ENCODE peak calls at places on chromosomes 7 and 10, in six cellular contexts. W is cardiac fibroblast, Q is upper lobe of right lung, U is fibroblast of lung, I is WERI-Rb-1, M is thoracic aorta. K is an unnamed sample.

GRCh38 chr7:53609185-53609584 is 573.8 kb downstream of the POM121L12 start:
- DNase-seq in W (no peak), Q (no peak), U (no peak), I (no peak), M (no peak), K (no peak)

GRCh38 chr7:32093415-32094408 is 23.5 kb upstream of the PDE1C start:
- DNase-seq in W (peak), Q (no peak), U (peak), I (no peak), M (peak), K (peak)

GRCh38 chr10:72688208-72688651 is 3.7 kb upstream of the MCU start:
- DNase-seq in W (peak), Q (no peak), U (peak), I (no peak), M (no peak), K (peak)

GRCh38 chr10:96374639-96374984 is 15.8 kb upstream of the OPALIN start:
- DNase-seq in W (no peak), Q (no peak), U (no peak), I (peak), M (no peak), K (no peak)

GRCh38 chr7:867406-868188 is 8.8 kb upstream of the GET4 start:
- DNase-seq in W (peak), Q (peak), U (peak), I (no peak), M (peak), K (peak)

GRCh38 chr7:40566879-40567278 is 432.1 kb downstream of the SUGCT start:
- DNase-seq in W (no peak), Q (no peak), U (no peak), I (no peak), M (no peak), K (no peak)

GRCh38 chr7:80263321-80263720 is 128.7 kb downstream of the GNAI1 start:
- DNase-seq in W (peak), Q (no peak), U (no peak), I (no peak), M (no peak), K (peak)

GRCh38 chr7:107538001-107538400 is 25.7 kb downstream of the COG5 start:
- DNase-seq in W (no peak), Q (no peak), U (no peak), I (no peak), M (no peak), K (no peak)

GRCh38 chr7:22443370-22444180 is 56.4 kb downstream of the STEAP1B start:
- DNase-seq in W (no peak), Q (no peak), U (peak), I (no peak), M (no peak), K (no peak)

GRCh38 chr10:33248638-33249037 is 85.8 kb downstream of the NRP1 start:
- DNase-seq in W (peak), Q (no peak), U (peak), I (no peak), M (no peak), K (peak)

GRCh38 chr10:24428410-24428782 is 219.5 kb downstream of the KIAA1217 start:
- DNase-seq in W (peak), Q (no peak), U (peak), I (no peak), M (no peak), K (peak)

DNA sequence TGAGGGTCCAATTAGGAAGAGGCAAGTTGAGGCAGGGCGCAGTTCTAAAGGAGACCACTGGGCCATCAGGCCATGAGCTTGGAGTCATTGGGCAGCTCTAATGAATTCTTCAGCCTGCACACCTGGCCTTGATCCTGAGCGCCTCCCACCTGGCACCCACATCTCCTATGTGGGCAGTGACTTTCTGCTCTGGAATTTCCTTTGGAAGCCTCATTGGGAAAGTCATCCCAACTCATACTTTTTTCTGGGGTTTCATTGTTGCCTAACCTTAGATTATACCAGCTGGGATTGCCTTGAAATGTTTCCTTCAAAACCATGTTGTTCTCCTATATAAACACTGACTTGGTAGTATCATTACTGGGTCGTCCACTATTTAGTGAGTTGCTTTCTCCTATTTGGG is 54.1 kb downstream of the PLPP4 start:
- DNase-seq in W (no peak), Q (no peak), U (peak), I (no peak), M (no peak), K (peak)
- TF ChIP-seq CTCF in W (no peak), Q (no peak), U (no peak), I (no peak), M (no peak), K (no peak)

GRCh38 chr10:104080762-104081161 is 4.9 kb downstream of the COL17A1 start:
- DNase-seq in W (peak), Q (no peak), U (peak), I (peak), M (no peak), K (peak)

GRCh38 chr10:104085801-104086400 is at the start of gene COL17A1:
- DNase-seq in W (no peak), Q (no peak), U (no peak), I (no peak), M (no peak), K (no peak)

GRCh38 chr10:104081998-104082397 is 3.7 kb downstream of the COL17A1 start:
- DNase-seq in W (no peak), Q (no peak), U (no peak), I (no peak), M (no peak), K (no peak)

GRCh38 chr10:104088239-104088638 is 2.6 kb upstream of the COL17A1 start:
- DNase-seq in W (no peak), Q (no peak), U (no peak), I (no peak), M (no peak), K (no peak)

DNA sequence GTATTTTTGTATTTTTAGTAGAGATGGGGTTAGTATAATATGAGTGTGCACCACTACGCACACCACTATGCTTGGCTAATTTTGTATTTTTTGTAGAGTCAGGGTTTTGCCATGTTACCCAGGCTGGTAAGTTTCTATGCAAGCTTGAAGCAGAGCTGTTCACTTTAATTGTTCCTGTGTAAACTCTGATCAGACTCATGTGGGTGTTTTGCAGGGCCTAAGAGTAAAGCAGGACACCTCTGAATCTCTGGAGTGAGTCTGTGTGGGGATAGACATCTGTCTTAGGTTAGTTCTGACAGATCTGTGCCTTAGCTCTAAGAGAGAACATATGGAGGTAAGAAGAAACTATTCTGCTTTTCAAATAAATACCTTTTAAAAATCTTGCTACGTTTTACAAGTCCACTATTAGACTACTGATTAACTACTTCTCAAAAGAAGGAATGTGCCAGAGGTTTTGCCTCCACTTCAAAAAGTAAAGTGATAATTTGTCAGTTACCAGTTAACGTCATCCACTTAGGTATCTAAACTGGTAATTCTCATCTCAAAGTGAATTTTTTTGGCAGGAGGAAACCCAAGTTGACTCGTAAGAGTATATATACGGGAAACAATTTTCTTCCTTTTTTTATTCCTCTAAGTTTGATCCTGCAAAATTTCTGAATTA is 1.1 kb downstream of the COL17A1 start:
- DNase-seq in W (no peak), Q (no peak), U (no peak), I (no peak), M (no peak), K (no peak)
- H3K4me3 ChIP-seq in W (no peak), Q (no peak), U (no peak), I (no peak), M (no peak), K (no peak)

GRCh38 chr7:133274265-133274664 is 21.4 kb downstream of the EXOC4 start:
- DNase-seq in W (no peak), Q (no peak), U (no peak), I (no peak), M (no peak), K (no peak)

GRCh38 chr7:133273221-133273620 is 20.3 kb downstream of the EXOC4 start:
- DNase-seq in W (no peak), Q (no peak), U (no peak), I (no peak), M (no peak), K (no peak)

GRCh38 chr7:133275441-133276105 is 22.7 kb downstream of the EXOC4 start:
- DNase-seq in W (peak), Q (no peak), U (peak), I (no peak), M (no peak), K (peak)

GRCh38 chr7:133275008-133275407 is 22.1 kb downstream of the EXOC4 start:
- DNase-seq in W (no peak), Q (no peak), U (no peak), I (no peak), M (no peak), K (no peak)
- TF ChIP-seq CTCF in W (no peak), Q (no peak), U (no peak), I (peak), M (no peak), K (no peak)

GRCh38 chr10:87740232-87740631 is 77.8 kb downstream of the ATAD1 start:
- DNase-seq in W (peak), Q (no peak), U (peak), I (no peak), M (no peak), K (peak)

GRCh38 chr10:87729940-87730339 is 70.3 kb downstream of the PAPSS2 start:
- DNase-seq in W (no peak), Q (no peak), U (no peak), I (no peak), M (no peak), K (no peak)

GRCh38 chr10:87733081-87733480 is 73.4 kb downstream of the PAPSS2 start:
- DNase-seq in W (peak), Q (no peak), U (no peak), I (no peak), M (no peak), K (peak)

DNA sequence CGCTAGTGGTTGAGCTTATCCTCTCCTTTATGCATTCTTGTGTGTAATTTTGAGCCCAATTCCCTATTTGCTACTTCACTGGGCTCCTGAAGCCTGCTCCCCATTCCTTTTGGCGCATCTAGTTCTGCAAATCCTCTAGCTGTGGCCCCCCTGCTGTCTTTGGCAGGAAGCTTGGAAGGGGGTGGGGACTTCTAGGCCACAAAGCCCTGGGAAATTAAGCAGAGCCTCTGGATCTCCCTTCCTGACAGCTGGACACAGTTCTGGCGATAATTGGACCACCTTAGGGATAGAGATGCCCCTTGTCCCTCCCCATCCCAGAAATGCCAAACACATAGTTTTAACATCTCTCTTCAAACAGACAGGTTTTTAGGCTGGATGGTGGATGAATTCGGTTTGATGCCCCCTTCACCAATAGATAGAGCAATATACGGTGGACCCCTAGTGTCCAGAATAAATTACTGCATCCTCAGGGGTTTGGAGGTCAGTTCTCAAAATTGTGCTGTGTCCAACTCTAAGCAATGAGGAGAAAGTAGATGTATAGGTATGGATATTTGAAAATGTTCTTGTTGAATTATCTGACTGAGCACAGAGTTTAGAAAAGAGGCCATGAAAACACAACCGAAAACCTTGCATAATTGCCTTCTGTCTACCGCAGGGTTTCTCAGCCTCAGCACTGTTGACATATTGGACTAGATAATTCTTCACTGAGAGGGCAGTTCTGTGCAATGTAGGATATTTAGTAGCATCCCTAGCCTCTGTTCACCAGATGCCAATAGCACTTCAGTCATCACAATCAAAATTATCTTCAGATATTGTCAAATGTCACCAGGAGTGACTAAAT is 75.5 kb downstream of the PAPSS2 start:
- DNase-seq in W (peak), Q (no peak), U (peak), I (peak), M (no peak), K (peak)
- H3K4me3 ChIP-seq in W (no peak), Q (no peak), U (no peak), I (peak), M (no peak), K (no peak)

DNA sequence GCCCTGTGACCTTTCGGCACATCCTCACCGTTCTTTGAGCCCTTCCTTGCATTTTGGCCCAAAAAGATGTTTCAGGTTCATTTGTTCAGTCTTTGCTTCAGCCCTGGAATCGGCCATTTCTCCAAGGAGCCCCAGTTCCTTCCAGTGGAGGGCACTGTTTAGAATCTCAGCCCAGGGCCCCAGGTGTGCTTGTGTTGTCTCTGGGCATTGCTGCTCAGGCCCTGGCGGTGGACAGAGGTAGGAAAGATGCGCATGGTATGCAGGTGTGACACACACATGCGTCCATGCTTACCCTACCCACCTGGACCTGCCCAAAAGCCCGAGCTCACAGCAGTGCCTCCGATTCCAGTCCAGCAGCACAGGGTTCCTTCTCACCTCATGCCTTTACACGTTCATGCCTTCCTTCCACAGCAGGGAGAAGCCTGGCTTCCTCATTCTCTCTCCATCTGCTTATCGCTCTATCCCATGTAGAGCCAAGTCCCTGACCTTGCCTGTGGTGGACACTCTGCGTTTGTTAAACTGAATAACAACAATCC is 70.6 kb downstream of the LHPP start:
- DNase-seq in W (no peak), Q (no peak), U (no peak), I (peak), M (no peak), K (peak)
- TF ChIP-seq CTCF in W (peak), Q (peak), U (no peak), I (peak), M (no peak), K (peak)

DNA sequence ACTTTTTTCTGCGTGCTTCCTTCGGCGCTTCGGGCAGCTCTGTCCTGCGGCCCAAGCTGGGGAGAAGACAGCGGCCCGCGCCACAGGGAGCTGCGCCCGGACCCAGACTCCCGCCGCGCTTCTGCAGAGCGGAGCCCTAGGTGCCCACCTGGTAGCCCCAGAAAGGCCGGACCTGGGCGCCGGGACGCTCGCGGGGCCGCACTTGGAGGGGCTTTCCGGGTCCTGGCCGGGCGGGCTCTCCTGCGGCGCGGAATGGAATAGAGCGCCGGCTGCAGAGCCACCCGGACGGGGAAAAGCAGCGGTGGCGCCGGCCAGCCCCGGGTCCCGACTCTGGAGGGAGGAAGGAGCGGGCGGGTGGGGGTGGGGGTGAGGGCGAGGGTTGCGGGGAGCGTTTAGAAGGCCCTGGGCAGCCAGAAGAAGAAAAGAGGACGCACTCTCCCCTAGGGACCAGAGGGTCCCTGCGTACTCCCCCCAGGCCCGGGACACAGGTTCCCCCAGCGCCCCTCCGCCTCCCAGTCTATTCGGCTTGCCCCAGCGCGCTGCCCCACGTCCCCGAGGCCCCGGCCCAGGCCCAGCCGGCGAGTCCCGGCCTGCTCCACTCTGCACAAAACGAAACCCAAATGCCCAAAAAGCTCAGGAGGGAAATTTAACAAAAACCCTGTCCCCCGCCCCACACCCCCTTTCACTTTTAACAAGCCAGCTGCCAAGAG is 4.5 kb downstream of the ZNF503 start:
- DNase-seq in W (peak), Q (peak), U (peak), I (no peak), M (no peak), K (no peak)
- H3K4me3 ChIP-seq in W (peak), Q (peak), U (peak), I (no peak), M (peak), K (peak)

DNA sequence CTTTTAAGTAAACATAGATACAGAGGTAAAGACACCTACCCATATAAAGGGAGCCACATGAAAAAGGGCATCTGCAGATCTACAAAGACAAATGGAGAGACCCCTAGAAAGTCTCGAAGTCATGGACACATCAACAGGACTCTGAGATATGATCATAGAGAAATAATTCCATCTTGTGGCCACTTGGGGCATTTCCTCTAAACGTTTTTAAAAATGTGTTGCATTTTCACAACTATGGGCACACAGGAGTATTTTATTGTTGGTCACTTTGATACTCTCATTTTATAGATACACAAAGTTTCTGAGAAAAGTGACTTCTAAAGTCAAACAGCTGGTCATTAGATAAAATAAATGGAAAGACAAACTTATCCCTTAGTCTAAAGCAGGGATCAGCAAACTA is 87.1 kb downstream of the CRTAC1 start:
- DNase-seq in W (no peak), Q (no peak), U (no peak), I (no peak), M (no peak), K (no peak)
- TF ChIP-seq CTCF in W (no peak), Q (no peak), U (no peak), I (no peak), M (no peak), K (no peak)

GRCh38 chr7:24914465-24914859 is 65.5 kb downstream of the OSBPL3 start:
- DNase-seq in W (no peak), Q (no peak), U (no peak), I (no peak), M (no peak), K (no peak)

GRCh38 chr7:24916463-24917040 is 63.4 kb downstream of the OSBPL3 start:
- DNase-seq in W (no peak), Q (no peak), U (peak), I (no peak), M (no peak), K (no peak)

GRCh38 chr7:24920702-24921679 is 59.0 kb downstream of the OSBPL3 start:
- DNase-seq in W (no peak), Q (peak), U (no peak), I (no peak), M (no peak), K (no peak)

GRCh38 chr7:24913791-24914464 is 66.0 kb downstream of the OSBPL3 start:
- DNase-seq in W (peak), Q (no peak), U (no peak), I (no peak), M (no peak), K (no peak)

GRCh38 chr7:24917510-24918239 is 62.3 kb downstream of the OSBPL3 start:
- DNase-seq in W (peak), Q (no peak), U (peak), I (no peak), M (no peak), K (peak)
- H3K4me3 ChIP-seq in W (no peak), Q (no peak), U (no peak), I (no peak), M (no peak), K (no peak)

GRCh38 chr10:62457196-62457595 is 83.0 kb downstream of the ZNF365 start:
- DNase-seq in W (no peak), Q (no peak), U (no peak), I (no peak), M (no peak), K (no peak)

GRCh38 chr10:62457598-62457997 is 83.4 kb downstream of the ZNF365 start:
- DNase-seq in W (no peak), Q (no peak), U (no peak), I (no peak), M (no peak), K (no peak)

GRCh38 chr10:62459072-62459471 is 84.9 kb downstream of the ZNF365 start:
- DNase-seq in W (peak), Q (no peak), U (peak), I (no peak), M (no peak), K (peak)

GRCh38 chr10:62454696-62455451 is 80.7 kb downstream of the ZNF365 start:
- DNase-seq in W (peak), Q (no peak), U (peak), I (no peak), M (no peak), K (peak)

DNA sequence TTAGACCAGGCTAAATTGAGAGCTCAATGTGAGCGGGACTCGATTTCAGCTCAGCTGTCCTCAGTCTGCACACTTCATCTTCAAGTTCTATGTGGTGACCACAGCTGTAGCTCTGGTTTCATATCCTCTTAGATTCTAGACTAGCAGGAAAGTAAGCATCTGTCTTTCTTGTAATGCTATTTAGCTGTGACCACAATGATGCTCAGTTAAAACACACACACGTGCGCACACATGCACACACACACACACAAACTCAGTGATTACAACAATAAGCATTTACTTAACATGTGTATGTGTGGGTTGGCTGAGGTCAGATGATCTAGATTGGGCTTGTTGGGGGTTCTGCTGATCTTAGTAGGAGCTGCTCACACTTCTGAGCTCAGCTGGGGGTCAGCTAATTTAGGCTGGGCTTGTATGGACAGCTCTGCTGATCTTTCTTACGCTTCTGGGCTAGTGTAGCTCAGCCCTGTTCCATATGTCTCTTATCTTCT is 82.5 kb downstream of the ZNF365 start:
- DNase-seq in W (no peak), Q (no peak), U (peak), I (no peak), M (no peak), K (no peak)
- TF ChIP-seq CTCF in W (no peak), Q (no peak), U (no peak), I (no peak), M (no peak), K (no peak)

GRCh38 chr7:155509025-155509724 is 37.2 kb downstream of the CNPY1 start:
- DNase-seq in W (no peak), Q (peak), U (no peak), I (peak), M (no peak), K (no peak)
- H3K4me3 ChIP-seq in W (no peak), Q (no peak), U (no peak), I (peak), M (no peak), K (no peak)